ENCODE peak calls at places on chromosomes 4 and X, in seven cellular contexts. K, J, Y, E, I, Z and S are unnamed samples.

GRCh38 chr4:87819281-87819919 is 13.4 kb upstream of the MEPE start:
- DNase-seq in K (no peak), J (peak), Y (no peak), E (no peak), I (no peak), Z (peak), S (no peak)

GRCh38 chr4:176817222-176817621 is 24.5 kb upstream of the VEGFC start:
- DNase-seq in K (no peak), J (no peak), Y (no peak), E (no peak), I (no peak), Z (no peak), S (no peak)

GRCh38 chrX:72045141-72045540 is 86.6 kb downstream of the RTL5 start:
- DNase-seq in K (no peak), J (no peak), Y (no peak), E (no peak), I (no peak), Z (no peak), S (peak)

GRCh38 chrX:136395271-136395670 is 92.5 kb upstream of the BRS3 start:
- DNase-seq in K (no peak), J (no peak), Y (no peak), E (no peak), I (no peak), Z (no peak), S (no peak)

GRCh38 chr4:109576462-109576861 is 16.4 kb downstream of the MCUB start:
- DNase-seq in K (no peak), J (peak), Y (no peak), E (no peak), I (no peak), Z (no peak), S (no peak)

GRCh38 chrX:101619336-101619735 is 1.5 kb upstream of the ARMCX6 start:
- DNase-seq in K (no peak), J (peak), Y (no peak), E (no peak), I (no peak), Z (peak), S (peak)

GRCh38 chrX:19679787-19680186 is 164.5 kb upstream of the MAP3K15 start:
- DNase-seq in K (no peak), J (no peak), Y (no peak), E (no peak), I (no peak), Z (no peak), S (no peak)

GRCh38 chr4:39648827-39649558 is 10.3 kb upstream of the SMIM14 start:
- DNase-seq in K (no peak), J (no peak), Y (no peak), E (peak), I (no peak), Z (no peak), S (no peak)

GRCh38 chr4:125316391-125316780 is 1.6 kb downstream of the FAT4 start:
- DNase-seq in K (no peak), J (no peak), Y (no peak), E (peak), I (no peak), Z (no peak), S (no peak)

GRCh38 chr4:153002110-153002509 is 66.0 kb downstream of the FHDC1 start:
- DNase-seq in K (no peak), J (no peak), Y (no peak), E (no peak), I (no peak), Z (no peak), S (no peak)

GRCh38 chr4:1502976-1503375 is 96.7 kb upstream of the NKX1-1 start:
- DNase-seq in K (no peak), J (no peak), Y (no peak), E (peak), I (no peak), Z (no peak), S (no peak)

GRCh38 chrX:45619290-45619689 is 418.6 kb upstream of the DIPK2B start:
- DNase-seq in K (no peak), J (no peak), Y (no peak), E (no peak), I (no peak), Z (no peak), S (no peak)
- TF ChIP-seq JUND in K (no peak), J (no peak), Y (no peak), E (peak), I (no peak), Z (no peak), S (no peak)

DNA sequence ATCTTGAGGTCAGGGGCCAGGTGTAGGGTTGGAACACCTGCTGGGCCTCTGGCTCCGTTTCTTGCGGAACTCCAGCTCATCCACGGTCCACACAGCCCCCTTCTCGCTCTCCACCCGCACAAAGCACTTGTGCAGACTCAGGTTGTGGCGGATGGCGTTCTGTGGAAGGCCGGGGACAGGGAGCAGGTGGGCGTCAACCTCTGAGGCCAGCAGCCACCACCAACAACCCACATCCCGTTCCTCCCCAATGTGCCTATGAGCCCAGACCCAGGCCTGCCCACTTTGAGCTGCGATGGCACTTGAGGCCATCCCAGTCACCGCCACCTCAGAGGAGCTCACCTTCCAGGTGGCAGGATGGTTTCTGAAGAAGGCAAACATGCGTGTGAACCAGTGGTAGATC is 13.2 kb downstream of the FOXP3 start:
- DNase-seq in K (no peak), J (no peak), Y (no peak), E (no peak), I (no peak), Z (no peak), S (no peak)
- TF ChIP-seq JUND in K (no peak), J (no peak), Y (no peak), E (no peak), I (no peak), Z (no peak), S (no peak)

GRCh38 chr4:5019796-5020195 is 538 bp upstream of the CYTL1 start:
- DNase-seq in K (no peak), J (no peak), Y (no peak), E (peak), I (no peak), Z (no peak), S (no peak)
- TF ChIP-seq JUND in K (no peak), J (no peak), Y (no peak), E (no peak), I (no peak), Z (no peak), S (no peak)

GRCh38 chrX:148133099-148133725 is 152.1 kb downstream of the FMR1NB start:
- DNase-seq in K (no peak), J (no peak), Y (no peak), E (no peak), I (no peak), Z (no peak), S (no peak)
- TF ChIP-seq JUND in K (no peak), J (no peak), Y (no peak), E (no peak), I (no peak), Z (no peak), S (no peak)

DNA sequence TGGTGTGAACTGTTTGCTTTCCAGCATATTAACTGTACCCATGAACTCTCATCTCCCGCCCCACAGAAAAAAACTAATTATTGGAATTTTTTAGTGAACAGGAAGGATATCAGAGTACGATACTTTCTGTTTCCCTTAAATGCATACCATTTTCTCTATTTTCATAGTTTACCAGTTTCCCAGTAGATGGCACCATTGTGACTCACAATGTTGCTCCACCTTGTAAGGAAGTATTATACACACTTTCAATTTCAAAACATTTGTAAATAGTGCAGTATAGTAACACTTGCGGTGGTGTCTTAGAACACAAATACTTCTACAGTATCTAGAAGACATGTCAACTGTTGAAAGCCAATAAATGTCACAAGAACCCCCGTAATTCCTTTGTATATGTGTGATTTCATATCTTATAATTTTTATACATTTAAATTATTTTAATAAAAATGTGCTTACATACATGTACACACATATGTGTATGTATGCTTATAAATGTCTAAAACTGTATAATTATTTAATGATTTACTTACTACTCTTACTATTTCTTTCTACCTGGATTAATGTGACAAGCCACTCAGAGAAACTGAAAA is 167.3 kb downstream of the SLIT2 start:
- DNase-seq in K (peak), J (peak), Y (no peak), E (peak), I (peak), Z (peak), S (peak)
- TF ChIP-seq JUND in K (no peak), J (no peak), Y (no peak), E (no peak), I (no peak), Z (no peak), S (no peak)

DNA sequence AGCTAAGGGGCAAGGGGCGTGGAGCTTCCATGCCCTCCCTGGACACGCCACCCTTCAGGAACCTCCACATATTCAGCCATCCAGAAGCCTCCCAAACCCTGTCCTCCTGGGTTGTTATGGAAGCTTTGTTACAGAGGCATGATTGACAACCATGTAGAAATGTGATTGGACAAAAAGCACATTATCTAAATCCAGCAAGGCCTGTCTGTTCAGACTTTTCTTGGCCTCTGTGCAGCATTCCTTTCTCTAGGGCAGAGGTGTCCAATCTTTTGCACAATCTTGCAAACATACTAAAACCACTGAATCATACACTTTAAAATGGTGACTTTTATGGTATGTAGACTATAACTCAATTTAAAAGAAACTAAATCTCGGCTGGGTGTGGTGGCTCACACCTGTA is 12.7 kb downstream of the STEEP1 start:
- DNase-seq in K (no peak), J (no peak), Y (no peak), E (no peak), I (no peak), Z (no peak), S (no peak)
- TF ChIP-seq JUND in K (no peak), J (no peak), Y (no peak), E (no peak), I (no peak), Z (no peak), S (no peak)